ENCODE peak calls at places on chromosomes 6 and 20, in nine cellular contexts. L, V, F, N, I, Y, M, K and B are unnamed samples.

GRCh38 chr6:129353067-129353466 is 356.9 kb downstream of the ARHGAP18 start:
- DNase-seq in K (peak; percentile 50), L (no peak), F (no peak), V (no peak), Y (no peak), N (no peak), M (no peak), I (no peak), B (no peak)

GRCh38 chr6:24650365-24650764 is 4.4 kb upstream of the KIAA0319 start:
- DNase-seq in V (no peak), I (no peak), Y (no peak), K (no peak), M (no peak), L (no peak), F (no peak), N (no peak), B (no peak)

GRCh38 chr6:129207832-129208231 is 324.9 kb downstream of the LAMA2 start:
- DNase-seq in M (no peak), F (no peak), L (no peak), I (no peak), Y (no peak), V (no peak), N (no peak), K (no peak), B (no peak)

GRCh38 chr20:11792229-11792953 is 125.3 kb upstream of the BTBD3 start:
- DNase-seq in K (no peak), N (no peak), Y (no peak), V (no peak), F (no peak), L (no peak), M (no peak), I (no peak), B (no peak)

GRCh38 chr6:2432258-2432657 is 186.9 kb upstream of the GMDS start:
- DNase-seq in V (peak; percentile 97), M (no peak), N (no peak), I (no peak), F (no peak), Y (no peak), K (no peak), L (no peak), B (no peak)

GRCh38 chr20:5056801-5057599 is 55.7 kb upstream of the SLC23A2 start:
- DNase-seq in L (peak; percentile 63), N (no peak), M (peak; percentile 64), F (no peak), Y (no peak), I (peak; percentile 47), V (peak; percentile 46), K (peak; percentile 71), B (peak; percentile 97)

GRCh38 chr6:5854900-5855299 is 151.8 kb downstream of the NRN1 start:
- DNase-seq in L (no peak), Y (no peak), K (no peak), M (peak; percentile 17), N (no peak), I (no peak), V (no peak), F (no peak), B (no peak)

GRCh38 chr6:109165392-109165964 is 70.2 kb downstream of the CEP57L1 start:
- DNase-seq in V (peak; percentile 70), F (peak; percentile 20), N (no peak), Y (no peak), I (peak; percentile 9), L (no peak), K (no peak), M (peak; percentile 51), B (no peak)

GRCh38 chr6:98094696-98095095 is 739.7 kb upstream of the POU3F2 start:
- DNase-seq in L (no peak), K (no peak), M (no peak), F (no peak), V (no peak), I (no peak), N (no peak), Y (no peak), B (no peak)

GRCh38 chr6:160050022-160050421 is 71.6 kb upstream of the SLC22A1 start:
- DNase-seq in V (no peak), F (no peak), I (no peak), M (no peak), L (no peak), N (no peak), K (no peak), Y (no peak), B (no peak)

GRCh38 chr6:46894429-46894828 is 27.3 kb downstream of the ADGRF5 start:
- DNase-seq in K (no peak), M (no peak), Y (no peak), N (no peak), F (no peak), V (no peak), L (no peak), I (no peak), B (no peak)

GRCh38 chr6:16803294-16804006 is 42.2 kb upstream of the ATXN1 start:
- DNase-seq in V (peak; percentile 82), N (peak; percentile 83), L (no peak), I (no peak), K (no peak), F (peak; percentile 73), Y (peak; percentile 40), M (peak; percentile 92), B (no peak)

GRCh38 chr20:62120365-62120762 is 1.9 kb upstream of the LSM14B start:
- DNase-seq in M (no peak), L (no peak), V (no peak), F (no peak), N (no peak), Y (no peak), I (no peak), K (no peak), B (no peak)

GRCh38 chr6:38912378-38912777 is 136.2 kb upstream of the GLP1R start:
- DNase-seq in M (no peak), V (no peak), I (no peak), F (no peak), N (no peak), K (no peak), L (no peak), Y (no peak), B (no peak)

GRCh38 chr6:44041461-44042260 is 85.6 kb downstream of the MRPL14 start:
- DNase-seq in Y (peak; percentile 42), V (peak; percentile 99), F (peak; percentile 91), K (peak; percentile 40), L (no peak), M (peak; percentile 69), I (peak; percentile 80), N (no peak), B (no peak)

GRCh38 chr20:2585811-2586210 is 49.4 kb downstream of the TMC2 start:
- DNase-seq in Y (no peak), F (no peak), K (no peak), N (no peak), I (no peak), L (no peak), V (peak; percentile 72), M (no peak), B (no peak)

GRCh38 chr20:41334036-41334435 is 6.6 kb upstream of the LPIN3 start:
- DNase-seq in L (no peak), M (no peak), I (no peak), F (no peak), N (no peak), K (no peak), Y (no peak), V (no peak), B (no peak)

DNA sequence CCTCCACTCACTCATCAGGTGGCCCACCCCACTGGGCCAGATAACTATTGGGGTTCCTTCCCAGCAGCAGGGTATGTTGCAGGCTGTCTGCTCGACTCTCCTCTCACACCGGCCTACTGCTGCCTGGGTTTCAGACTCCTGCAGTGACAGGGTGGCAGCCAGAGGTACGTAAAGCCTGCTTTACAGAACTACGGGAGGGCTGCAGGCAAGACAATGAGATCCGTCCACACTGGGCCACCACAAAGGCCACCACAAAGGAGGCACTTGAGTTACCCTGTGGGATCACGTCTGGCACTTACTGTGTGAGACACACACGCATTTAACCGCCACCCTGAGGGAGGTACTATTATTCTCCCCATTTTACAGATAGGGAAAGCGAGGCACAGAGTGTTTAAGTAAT is 78.5 kb downstream of the NFATC2 start:
- DNase-seq in L (no peak), K (no peak), Y (no peak), M (no peak), N (no peak), V (no peak), F (no peak), I (no peak), B (no peak)
- TF ChIP-seq CTCF in L (no peak), K (no peak), Y (no peak), M (no peak), N (no peak), V (no peak), F (no peak), I (no peak), B (no peak)

DNA sequence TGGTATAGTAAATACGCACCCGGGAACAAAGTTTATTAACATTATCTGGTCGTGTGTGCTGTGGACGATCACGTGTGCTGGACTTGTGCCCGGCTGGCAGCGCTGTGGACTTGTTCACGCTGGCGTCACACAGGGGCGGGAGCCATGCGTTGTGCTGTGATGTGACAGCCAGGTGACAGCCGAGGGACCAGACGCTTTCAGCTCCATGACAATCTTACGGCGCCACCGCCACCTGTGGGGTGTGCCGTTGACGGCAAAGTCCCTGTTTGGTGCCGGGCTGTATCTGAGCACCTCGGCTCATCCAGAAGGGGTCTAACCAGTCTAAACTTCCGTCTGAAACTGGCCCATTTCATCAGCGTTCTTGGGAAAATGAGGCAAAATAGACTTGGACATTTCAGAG is 25.2 kb downstream of the DLL1 start:
- DNase-seq in Y (no peak), I (no peak), L (no peak), M (no peak), V (no peak), K (peak; percentile 86), F (no peak), N (peak; percentile 69), B (no peak)
- TF ChIP-seq CTCF in Y (no peak), I (peak; percentile 26), L (no peak), M (no peak), V (no peak), K (no peak), F (no peak), N (peak; percentile 7), B (no peak)

GRCh38 chr6:74087898-74088297 is 391.9 kb downstream of the CD109 start:
- DNase-seq in N (no peak), I (no peak), V (peak; percentile 77), M (peak; percentile 7), Y (no peak), L (no peak), F (no peak), K (no peak), B (no peak)
- TF ChIP-seq CTCF in N (no peak), I (no peak), V (peak; percentile 68), M (no peak), Y (peak; percentile 13), L (no peak), F (no peak), K (no peak), B (no peak)

DNA sequence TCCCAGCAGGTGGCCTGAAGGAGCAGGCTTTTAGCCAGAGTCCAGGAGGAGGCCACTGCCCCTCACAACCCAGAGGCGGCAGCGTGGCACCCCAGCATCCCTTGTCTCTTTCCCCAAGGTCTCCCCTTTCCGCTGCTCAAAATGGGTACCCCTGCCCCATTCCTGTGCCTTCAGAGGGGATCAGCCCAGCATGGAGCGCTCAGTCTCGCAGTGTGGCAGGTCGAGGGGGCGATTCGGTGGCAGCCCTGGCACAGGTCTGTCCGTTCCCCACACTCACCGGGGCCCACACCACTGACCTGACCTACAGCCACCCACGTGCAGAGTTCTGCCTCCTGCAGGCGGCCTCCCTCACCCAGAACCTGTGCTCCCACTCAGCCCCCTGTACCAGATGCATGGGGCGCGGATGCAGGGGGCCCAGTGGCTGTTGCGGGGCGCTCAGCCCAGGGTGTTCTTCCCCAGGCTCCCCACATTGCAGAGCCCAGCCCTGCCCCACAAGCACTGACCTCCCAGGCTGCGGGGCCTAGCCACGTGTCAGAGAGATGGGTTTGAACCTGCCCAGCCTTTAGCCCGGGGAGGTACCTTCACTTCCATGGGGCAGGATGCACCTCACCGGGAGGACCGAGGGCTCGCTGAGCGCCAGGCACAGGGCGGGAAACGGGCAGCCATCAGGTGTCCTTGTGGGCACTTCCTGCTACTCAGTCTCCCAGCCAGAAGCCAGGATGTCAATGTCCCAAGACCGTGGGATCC is 41.8 kb downstream of the DSTN start:
- DNase-seq in M (peak; percentile 73), K (peak; percentile 71), V (no peak), N (no peak), I (no peak), L (no peak), Y (peak; percentile 41), F (no peak), B (no peak)
- TF ChIP-seq CTCF in M (peak; percentile 32), K (no peak), V (peak; percentile 45), N (peak; percentile 28), I (peak; percentile 62), L (no peak), Y (no peak), F (peak; percentile 38), B (peak; percentile 12)